ENCODE peak calls at places on chromosomes 13 and 19, in nine cellular contexts. One of them, this sample, is unnamed.

GRCh38 chr13:107835339-107836018 is 379.9 kb downstream of the LIG4 start:
- DNase-seq in tibial nerve: no peak
- DNase-seq in activated naive CD4-positive, alpha-beta T cell treated with Interleukin-2 at 50 U/mL for 16 hours: no peak
- DNase-seq in NCI-H774: no peak
- DNase-seq in naive thymus-derived CD4-positive, alpha-beta T cell: no peak
- DNase-seq in T-helper 17 cell: no peak
- DNase-seq in astrocyte of the spinal cord: peak
- DNase-seq in stimulated activated CD8-positive, alpha-beta memory T cell treated with anti-CD3 and anti-CD28 coated beads, Interleukin-4, amount 100 ng/mL, for 1 hour: no peak
- DNase-seq in CD4-positive, alpha-beta memory T cell: no peak
- DNase-seq in this sample: peak

GRCh38 chr19:2540646-2541454 is 64.9 kb downstream of the GADD45B start:
- DNase-seq in tibial nerve: peak
- DNase-seq in activated naive CD4-positive, alpha-beta T cell treated with Interleukin-2 at 50 U/mL for 16 hours: no peak
- DNase-seq in NCI-H774: no peak
- DNase-seq in naive thymus-derived CD4-positive, alpha-beta T cell: no peak
- DNase-seq in T-helper 17 cell: no peak
- DNase-seq in astrocyte of the spinal cord: peak
- DNase-seq in stimulated activated CD8-positive, alpha-beta memory T cell treated with anti-CD3 and anti-CD28 coated beads, Interleukin-4, amount 100 ng/mL, for 1 hour: no peak
- DNase-seq in CD4-positive, alpha-beta memory T cell: no peak
- DNase-seq in this sample: peak

GRCh38 chr13:87168390-87168789 is 502.8 kb upstream of the SLITRK5 start:
- DNase-seq in tibial nerve: no peak
- DNase-seq in activated naive CD4-positive, alpha-beta T cell treated with Interleukin-2 at 50 U/mL for 16 hours: no peak
- DNase-seq in NCI-H774: no peak
- DNase-seq in naive thymus-derived CD4-positive, alpha-beta T cell: no peak
- DNase-seq in T-helper 17 cell: no peak
- DNase-seq in astrocyte of the spinal cord: no peak
- DNase-seq in stimulated activated CD8-positive, alpha-beta memory T cell treated with anti-CD3 and anti-CD28 coated beads, Interleukin-4, amount 100 ng/mL, for 1 hour: no peak
- DNase-seq in CD4-positive, alpha-beta memory T cell: no peak
- DNase-seq in this sample: no peak

GRCh38 chr19:55146648-55147218 is 2.3 kb downstream of the TNNT1 start:
- DNase-seq in tibial nerve: no peak
- DNase-seq in activated naive CD4-positive, alpha-beta T cell treated with Interleukin-2 at 50 U/mL for 16 hours: no peak
- DNase-seq in NCI-H774: peak
- DNase-seq in naive thymus-derived CD4-positive, alpha-beta T cell: no peak
- DNase-seq in T-helper 17 cell: no peak
- DNase-seq in astrocyte of the spinal cord: no peak
- DNase-seq in stimulated activated CD8-positive, alpha-beta memory T cell treated with anti-CD3 and anti-CD28 coated beads, Interleukin-4, amount 100 ng/mL, for 1 hour: no peak
- DNase-seq in CD4-positive, alpha-beta memory T cell: no peak
- DNase-seq in this sample: peak

GRCh38 chr19:13784731-13785452 is 10.4 kb upstream of the ZSWIM4 start:
- DNase-seq in tibial nerve: peak
- DNase-seq in activated naive CD4-positive, alpha-beta T cell treated with Interleukin-2 at 50 U/mL for 16 hours: peak
- DNase-seq in NCI-H774: peak
- DNase-seq in naive thymus-derived CD4-positive, alpha-beta T cell: peak
- DNase-seq in T-helper 17 cell: peak
- DNase-seq in astrocyte of the spinal cord: peak
- DNase-seq in stimulated activated CD8-positive, alpha-beta memory T cell treated with anti-CD3 and anti-CD28 coated beads, Interleukin-4, amount 100 ng/mL, for 1 hour: peak
- DNase-seq in CD4-positive, alpha-beta memory T cell: peak
- DNase-seq in this sample: peak

GRCh38 chr19:49718511-49718910 is 27.6 kb downstream of the CPT1C start:
- DNase-seq in tibial nerve: no peak
- DNase-seq in activated naive CD4-positive, alpha-beta T cell treated with Interleukin-2 at 50 U/mL for 16 hours: no peak
- DNase-seq in NCI-H774: no peak
- DNase-seq in naive thymus-derived CD4-positive, alpha-beta T cell: no peak
- DNase-seq in T-helper 17 cell: no peak
- DNase-seq in astrocyte of the spinal cord: peak
- DNase-seq in stimulated activated CD8-positive, alpha-beta memory T cell treated with anti-CD3 and anti-CD28 coated beads, Interleukin-4, amount 100 ng/mL, for 1 hour: no peak
- DNase-seq in CD4-positive, alpha-beta memory T cell: no peak
- DNase-seq in this sample: no peak

GRCh38 chr19:43465468-43466120 is at the start of gene LYPD3:
- DNase-seq in tibial nerve: no peak
- DNase-seq in activated naive CD4-positive, alpha-beta T cell treated with Interleukin-2 at 50 U/mL for 16 hours: no peak
- DNase-seq in NCI-H774: no peak
- DNase-seq in naive thymus-derived CD4-positive, alpha-beta T cell: no peak
- DNase-seq in T-helper 17 cell: no peak
- DNase-seq in astrocyte of the spinal cord: no peak
- DNase-seq in stimulated activated CD8-positive, alpha-beta memory T cell treated with anti-CD3 and anti-CD28 coated beads, Interleukin-4, amount 100 ng/mL, for 1 hour: no peak
- DNase-seq in CD4-positive, alpha-beta memory T cell: no peak
- DNase-seq in this sample: no peak

GRCh38 chr19:1267441-1268391 is 1.4 kb upstream of the CIRBP start:
- DNase-seq in tibial nerve: no peak
- DNase-seq in activated naive CD4-positive, alpha-beta T cell treated with Interleukin-2 at 50 U/mL for 16 hours: peak
- DNase-seq in NCI-H774: no peak
- DNase-seq in naive thymus-derived CD4-positive, alpha-beta T cell: peak
- DNase-seq in T-helper 17 cell: peak
- DNase-seq in astrocyte of the spinal cord: peak
- DNase-seq in stimulated activated CD8-positive, alpha-beta memory T cell treated with anti-CD3 and anti-CD28 coated beads, Interleukin-4, amount 100 ng/mL, for 1 hour: no peak
- DNase-seq in CD4-positive, alpha-beta memory T cell: no peak
- DNase-seq in this sample: no peak

GRCh38 chr13:74246398-74246975 is 112.3 kb upstream of the KLF12 start:
- DNase-seq in tibial nerve: no peak
- DNase-seq in activated naive CD4-positive, alpha-beta T cell treated with Interleukin-2 at 50 U/mL for 16 hours: peak
- DNase-seq in NCI-H774: no peak
- DNase-seq in naive thymus-derived CD4-positive, alpha-beta T cell: peak
- DNase-seq in T-helper 17 cell: no peak
- DNase-seq in astrocyte of the spinal cord: peak
- DNase-seq in stimulated activated CD8-positive, alpha-beta memory T cell treated with anti-CD3 and anti-CD28 coated beads, Interleukin-4, amount 100 ng/mL, for 1 hour: peak
- DNase-seq in CD4-positive, alpha-beta memory T cell: no peak
- DNase-seq in this sample: no peak

GRCh38 chr19:2164020-2164988 is 571 bp downstream of the DOT1L start:
- DNase-seq in tibial nerve: no peak
- DNase-seq in activated naive CD4-positive, alpha-beta T cell treated with Interleukin-2 at 50 U/mL for 16 hours: peak
- DNase-seq in NCI-H774: no peak
- DNase-seq in naive thymus-derived CD4-positive, alpha-beta T cell: no peak
- DNase-seq in T-helper 17 cell: no peak
- DNase-seq in astrocyte of the spinal cord: no peak
- DNase-seq in stimulated activated CD8-positive, alpha-beta memory T cell treated with anti-CD3 and anti-CD28 coated beads, Interleukin-4, amount 100 ng/mL, for 1 hour: no peak
- DNase-seq in CD4-positive, alpha-beta memory T cell: no peak
- DNase-seq in this sample: no peak

This sample was measured in A172.